ENCODE peak calls at places on chromosomes 2 and 18, in four cellular contexts. One of them, this sample, is unnamed.

GRCh38 chr18:40692871-40693270 is 1262.2 kb upstream of the PIK3C3 start:
- DNase-seq in CD8-positive, alpha-beta memory T cell: no peak
- DNase-seq in left ventricle myocardium inferior: no peak
- DNase-seq in A549: no peak
- DNase-seq in this sample: no peak

GRCh38 chr2:54872783-54873182 is 149.3 kb downstream of the EML6 start:
- DNase-seq in CD8-positive, alpha-beta memory T cell: no peak
- DNase-seq in left ventricle myocardium inferior: no peak
- DNase-seq in A549: no peak
- DNase-seq in this sample: no peak

GRCh38 chr18:12154356-12154755 is 60.7 kb downstream of the ANKRD62 start:
- DNase-seq in CD8-positive, alpha-beta memory T cell: no peak
- DNase-seq in left ventricle myocardium inferior: no peak
- DNase-seq in A549: no peak
- DNase-seq in this sample: no peak

GRCh38 chr18:74546751-74547530 is 12.6 kb downstream of the CNDP1 start:
- DNase-seq in CD8-positive, alpha-beta memory T cell: no peak
- DNase-seq in left ventricle myocardium inferior: peak
- DNase-seq in A549: no peak
- DNase-seq in this sample: no peak

GRCh38 chr2:145925591-145925990 is 1405.7 kb upstream of the ZEB2 start:
- DNase-seq in CD8-positive, alpha-beta memory T cell: no peak
- DNase-seq in left ventricle myocardium inferior: no peak
- DNase-seq in A549: no peak
- DNase-seq in this sample: no peak

GRCh38 chr2:173652311-173652710 is 297.6 kb downstream of the CDCA7 start:
- DNase-seq in CD8-positive, alpha-beta memory T cell: no peak
- DNase-seq in left ventricle myocardium inferior: no peak
- DNase-seq in A549: peak
- DNase-seq in this sample: no peak

GRCh38 chr2:241232736-241233575 is 44.5 kb downstream of the ANO7 start:
- DNase-seq in CD8-positive, alpha-beta memory T cell: no peak
- DNase-seq in left ventricle myocardium inferior: no peak
- DNase-seq in A549: no peak
- DNase-seq in this sample: peak

GRCh38 chr18:54415086-54415485 is 57.4 kb downstream of the C18orf54 start:
- DNase-seq in CD8-positive, alpha-beta memory T cell: no peak
- DNase-seq in left ventricle myocardium inferior: no peak
- DNase-seq in A549: no peak
- DNase-seq in this sample: no peak

GRCh38 chr2:69717902-69718301 is 24.0 kb upstream of the ANXA4 start:
- DNase-seq in CD8-positive, alpha-beta memory T cell: no peak
- DNase-seq in left ventricle myocardium inferior: no peak
- DNase-seq in A549: peak
- DNase-seq in this sample: no peak

GRCh38 chr2:24228470-24228869 is 53.6 kb downstream of the FAM228A start:
- DNase-seq in CD8-positive, alpha-beta memory T cell: no peak
- DNase-seq in left ventricle myocardium inferior: no peak
- DNase-seq in A549: peak
- DNase-seq in this sample: no peak

GRCh38 chr2:232593931-232594330 is 39.5 kb upstream of the EFHD1 start:
- DNase-seq in CD8-positive, alpha-beta memory T cell: no peak
- DNase-seq in left ventricle myocardium inferior: no peak
- DNase-seq in A549: no peak
- DNase-seq in this sample: no peak

GRCh38 chr2:127361929-127362328 is 25.8 kb downstream of the MAP3K2 start:
- DNase-seq in CD8-positive, alpha-beta memory T cell: no peak
- DNase-seq in left ventricle myocardium inferior: no peak
- DNase-seq in A549: no peak
- DNase-seq in this sample: no peak

GRCh38 chr18:61718944-61719343 is 173.9 kb downstream of the RNF152 start:
- DNase-seq in CD8-positive, alpha-beta memory T cell: no peak
- DNase-seq in left ventricle myocardium inferior: no peak
- DNase-seq in A549: no peak
- DNase-seq in this sample: no peak

GRCh38 chr2:136310797-136311558 is 193.0 kb upstream of the CXCR4 start:
- DNase-seq in CD8-positive, alpha-beta memory T cell: peak
- DNase-seq in left ventricle myocardium inferior: no peak
- DNase-seq in A549: no peak
- DNase-seq in this sample: no peak

GRCh38 chr2:132754392-132754791 is 84.4 kb upstream of the LYPD1 start:
- DNase-seq in CD8-positive, alpha-beta memory T cell: no peak
- DNase-seq in left ventricle myocardium inferior: no peak
- DNase-seq in A549: no peak
- DNase-seq in this sample: no peak

GRCh38 chr2:53315170-53315569 is 452.4 kb upstream of the CHAC2 start:
- DNase-seq in CD8-positive, alpha-beta memory T cell: no peak
- DNase-seq in left ventricle myocardium inferior: no peak
- DNase-seq in A549: no peak
- DNase-seq in this sample: no peak

GRCh38 chr2:102094917-102095316 is 47.6 kb upstream of the IL1R1 start:
- DNase-seq in CD8-positive, alpha-beta memory T cell: no peak
- DNase-seq in left ventricle myocardium inferior: no peak
- DNase-seq in A549: peak
- DNase-seq in this sample: no peak

GRCh38 chr2:34729845-34730244 is 1130.7 kb upstream of the FAM98A start:
- DNase-seq in CD8-positive, alpha-beta memory T cell: no peak
- DNase-seq in left ventricle myocardium inferior: no peak
- DNase-seq in A549: no peak
- DNase-seq in this sample: no peak

GRCh38 chr2:100278986-100279385 is 43.3 kb downstream of the LONRF2 start:
- DNase-seq in CD8-positive, alpha-beta memory T cell: no peak
- DNase-seq in left ventricle myocardium inferior: no peak
- DNase-seq in A549: no peak
- DNase-seq in this sample: no peak

GRCh38 chr18:33755918-33756590 is 178.0 kb downstream of the ASXL3 start:
- DNase-seq in CD8-positive, alpha-beta memory T cell: no peak
- DNase-seq in left ventricle myocardium inferior: no peak
- DNase-seq in A549: peak
- DNase-seq in this sample: no peak

GRCh38 chr2:119823734-119824334 is 64.1 kb downstream of the PTPN4 start:
- DNase-seq in CD8-positive, alpha-beta memory T cell: peak
- DNase-seq in left ventricle myocardium inferior: no peak
- DNase-seq in A549: peak
- DNase-seq in this sample: no peak

GRCh38 chr2:32962652-32963051 is 15.9 kb downstream of the LTBP1 start:
- DNase-seq in CD8-positive, alpha-beta memory T cell: no peak
- DNase-seq in left ventricle myocardium inferior: no peak
- DNase-seq in A549: no peak
- DNase-seq in this sample: no peak

GRCh38 chr2:241506793-241507429 is 1.5 kb downstream of the STK25 start:
- DNase-seq in CD8-positive, alpha-beta memory T cell: no peak
- DNase-seq in left ventricle myocardium inferior: no peak
- DNase-seq in A549: no peak
- DNase-seq in this sample: peak

GRCh38 chr2:142603761-142604160 is 273.7 kb upstream of the KYNU start:
- DNase-seq in CD8-positive, alpha-beta memory T cell: no peak
- DNase-seq in left ventricle myocardium inferior: no peak
- DNase-seq in A549: no peak
- DNase-seq in this sample: no peak

GRCh38 chr2:134288814-134289213 is 34.9 kb downstream of the MGAT5 start:
- DNase-seq in CD8-positive, alpha-beta memory T cell: peak
- DNase-seq in left ventricle myocardium inferior: no peak
- DNase-seq in A549: no peak
- DNase-seq in this sample: no peak
- H3K4me3 ChIP-seq in CD8-positive, alpha-beta memory T cell: peak
- H3K4me3 ChIP-seq in left ventricle myocardium inferior: no peak
- H3K4me3 ChIP-seq in A549: no peak
- H3K4me3 ChIP-seq in this sample: no peak

GRCh38 chr2:190948671-190949070 is 65.3 kb downstream of the STAT1 start:
- DNase-seq in CD8-positive, alpha-beta memory T cell: no peak
- DNase-seq in left ventricle myocardium inferior: no peak
- DNase-seq in A549: no peak
- DNase-seq in this sample: no peak
- H3K4me3 ChIP-seq in CD8-positive, alpha-beta memory T cell: no peak
- H3K4me3 ChIP-seq in left ventricle myocardium inferior: no peak
- H3K4me3 ChIP-seq in A549: no peak
- H3K4me3 ChIP-seq in this sample: no peak

DNA sequence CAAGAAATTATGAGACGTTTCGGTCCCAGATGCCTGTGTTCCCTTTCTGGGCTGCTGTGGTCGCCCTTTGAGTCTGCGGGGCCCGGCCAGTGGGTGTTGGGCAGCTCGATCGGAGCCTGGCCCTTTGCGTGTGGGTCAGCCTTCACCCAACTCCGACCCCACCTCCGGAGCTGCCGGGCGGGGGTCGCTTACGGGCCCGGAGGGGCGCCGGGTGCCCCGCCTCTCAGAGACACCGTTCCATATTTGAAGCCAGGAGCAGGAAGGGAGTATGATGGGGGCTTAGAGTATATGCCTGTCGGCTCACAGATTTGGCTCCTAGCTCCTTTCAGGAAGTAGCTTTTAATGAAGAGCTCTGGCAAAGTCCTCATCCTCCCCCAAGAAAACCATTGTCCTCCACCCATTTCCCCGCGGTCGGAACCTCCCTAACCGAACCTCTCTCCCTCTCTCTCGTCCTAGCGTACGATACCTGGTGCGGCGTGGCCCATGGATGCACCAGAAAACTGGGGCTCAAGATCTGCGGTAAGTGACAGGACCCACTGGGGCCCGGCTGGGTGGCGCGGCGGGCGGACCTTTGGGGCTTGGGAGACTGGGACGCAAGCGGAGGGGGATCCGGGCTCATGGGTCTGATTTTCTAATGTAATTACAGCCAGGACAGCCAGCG is 5.1 kb downstream of the GAD1 start:
- DNase-seq in CD8-positive, alpha-beta memory T cell: no peak
- DNase-seq in left ventricle myocardium inferior: no peak
- DNase-seq in A549: no peak
- DNase-seq in this sample: peak
- H3K4me3 ChIP-seq in CD8-positive, alpha-beta memory T cell: peak
- H3K4me3 ChIP-seq in left ventricle myocardium inferior: peak
- H3K4me3 ChIP-seq in A549: peak
- H3K4me3 ChIP-seq in this sample: peak

GRCh38 chr18:68735498-68736343 is 20.8 kb upstream of the TMX3 start:
- DNase-seq in CD8-positive, alpha-beta memory T cell: no peak
- DNase-seq in left ventricle myocardium inferior: no peak
- DNase-seq in A549: peak
- DNase-seq in this sample: no peak
- H3K4me3 ChIP-seq in CD8-positive, alpha-beta memory T cell: no peak
- H3K4me3 ChIP-seq in left ventricle myocardium inferior: no peak
- H3K4me3 ChIP-seq in A549: no peak
- H3K4me3 ChIP-seq in this sample: no peak

DNA sequence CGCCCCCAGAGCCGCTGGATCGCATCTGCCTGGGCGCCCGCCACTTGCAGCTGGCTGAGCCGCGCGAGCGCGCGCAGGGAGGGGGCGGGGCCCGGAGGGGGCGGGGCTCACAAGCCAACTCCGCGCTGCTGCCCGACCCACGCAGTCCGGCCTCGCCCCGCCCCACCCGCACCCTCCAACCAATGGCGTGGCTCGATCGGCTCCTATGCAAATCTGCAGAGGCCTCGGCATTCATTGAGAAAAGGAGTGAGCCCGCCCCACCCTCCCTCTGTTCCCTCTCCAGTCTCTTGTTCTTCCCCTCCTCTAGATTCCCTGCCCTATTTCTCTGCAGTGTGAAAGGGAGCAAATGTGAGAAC is at the start of gene ALK:
- DNase-seq in CD8-positive, alpha-beta memory T cell: no peak
- DNase-seq in left ventricle myocardium inferior: peak
- DNase-seq in A549: peak
- DNase-seq in this sample: peak
- H3K4me3 ChIP-seq in CD8-positive, alpha-beta memory T cell: no peak
- H3K4me3 ChIP-seq in left ventricle myocardium inferior: peak
- H3K4me3 ChIP-seq in A549: peak
- H3K4me3 ChIP-seq in this sample: no peak

GRCh38 chr2:172087780-172088244 is 2.5 kb downstream of the DLX1 start:
- DNase-seq in CD8-positive, alpha-beta memory T cell: no peak
- DNase-seq in left ventricle myocardium inferior: no peak
- DNase-seq in A549: no peak
- DNase-seq in this sample: no peak
- H3K4me3 ChIP-seq in CD8-positive, alpha-beta memory T cell: no peak
- H3K4me3 ChIP-seq in left ventricle myocardium inferior: no peak
- H3K4me3 ChIP-seq in A549: no peak
- H3K4me3 ChIP-seq in this sample: no peak

GRCh38 chr2:10300997-10301945 is 1.4 kb upstream of the HPCAL1 start:
- DNase-seq in CD8-positive, alpha-beta memory T cell: no peak
- DNase-seq in left ventricle myocardium inferior: no peak
- DNase-seq in A549: no peak
- DNase-seq in this sample: peak
- H3K4me3 ChIP-seq in CD8-positive, alpha-beta memory T cell: peak
- H3K4me3 ChIP-seq in left ventricle myocardium inferior: peak
- H3K4me3 ChIP-seq in A549: peak
- H3K4me3 ChIP-seq in this sample: no peak

GRCh38 chr2:48043746-48044145 is 137.4 kb upstream of the FBXO11 start:
- DNase-seq in CD8-positive, alpha-beta memory T cell: no peak
- DNase-seq in left ventricle myocardium inferior: no peak
- DNase-seq in A549: peak
- DNase-seq in this sample: no peak

GRCh38 chr2:48043301-48043700 is 137.0 kb upstream of the FBXO11 start:
- DNase-seq in CD8-positive, alpha-beta memory T cell: no peak
- DNase-seq in left ventricle myocardium inferior: no peak
- DNase-seq in A549: no peak
- DNase-seq in this sample: no peak

GRCh38 chr2:48049371-48049770 is 143.1 kb upstream of the FBXO11 start:
- DNase-seq in CD8-positive, alpha-beta memory T cell: no peak
- DNase-seq in left ventricle myocardium inferior: no peak
- DNase-seq in A549: no peak
- DNase-seq in this sample: no peak

GRCh38 chr2:48048725-48049124 is 142.4 kb upstream of the FBXO11 start:
- DNase-seq in CD8-positive, alpha-beta memory T cell: no peak
- DNase-seq in left ventricle myocardium inferior: no peak
- DNase-seq in A549: no peak
- DNase-seq in this sample: no peak

DNA sequence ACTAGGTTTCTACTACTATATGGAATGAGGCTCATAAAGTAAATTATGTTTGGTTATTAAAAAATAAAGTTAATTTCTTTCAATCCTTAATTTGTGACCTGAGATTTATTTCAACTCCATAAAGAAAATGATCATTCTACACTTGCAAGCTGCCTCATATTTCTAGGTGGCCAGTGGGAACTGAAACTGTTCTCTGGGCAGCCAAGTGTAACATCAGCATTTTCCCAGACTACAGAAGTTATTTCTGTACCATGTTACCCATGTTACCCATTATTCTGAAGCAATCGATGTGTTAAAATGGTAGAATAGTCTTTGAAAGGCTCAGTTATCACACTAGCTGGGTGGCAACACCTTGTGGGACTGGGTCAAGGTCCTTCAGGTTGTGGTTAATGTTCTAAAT is 139.3 kb upstream of the FBXO11 start:
- DNase-seq in CD8-positive, alpha-beta memory T cell: no peak
- DNase-seq in left ventricle myocardium inferior: no peak
- DNase-seq in A549: no peak
- DNase-seq in this sample: no peak
- H3K4me3 ChIP-seq in CD8-positive, alpha-beta memory T cell: no peak
- H3K4me3 ChIP-seq in left ventricle myocardium inferior: no peak
- H3K4me3 ChIP-seq in A549: no peak
- H3K4me3 ChIP-seq in this sample: no peak

This sample was measured in spleen.